ENCODE peak calls at places on chromosomes 12 and 14, in six cellular contexts. One of them, this sample, is unnamed.

GRCh38 chr12:80937391-80938238 is at the start of gene LIN7A:
- DNase-seq in heart right ventricle: peak; percentile 48
- DNase-seq in mammary epithelial cell: peak; percentile 7
- DNase-seq in thyroid gland: peak; percentile 73
- DNase-seq in aorta: peak; percentile 51
- DNase-seq in mesendoderm: peak; percentile 87
- DNase-seq in this sample: peak; percentile 76

GRCh38 chr12:113862570-113863454 is 103.3 kb downstream of the RBM19 start:
- DNase-seq in heart right ventricle: no peak
- DNase-seq in mammary epithelial cell: peak; percentile 2
- DNase-seq in thyroid gland: no peak
- DNase-seq in aorta: no peak
- DNase-seq in mesendoderm: peak; percentile 88
- DNase-seq in this sample: peak; percentile 88

GRCh38 chr14:53814371-53814770 is 142.3 kb downstream of the BMP4 start:
- DNase-seq in heart right ventricle: no peak
- DNase-seq in mammary epithelial cell: no peak
- DNase-seq in thyroid gland: no peak
- DNase-seq in aorta: no peak
- DNase-seq in mesendoderm: no peak
- DNase-seq in this sample: no peak

GRCh38 chr14:69880051-69880487 is 853 bp downstream of the SMOC1 start:
- DNase-seq in heart right ventricle: no peak
- DNase-seq in mammary epithelial cell: peak; percentile 27
- DNase-seq in thyroid gland: peak; percentile 31
- DNase-seq in aorta: no peak
- DNase-seq in mesendoderm: peak; percentile 19
- DNase-seq in this sample: no peak

GRCh38 chr12:92899388-92900001 is 29.6 kb downstream of the EEA1 start:
- DNase-seq in heart right ventricle: peak; percentile 79
- DNase-seq in mammary epithelial cell: peak; percentile 95
- DNase-seq in thyroid gland: peak; percentile 66
- DNase-seq in aorta: peak; percentile 87
- DNase-seq in mesendoderm: peak; percentile 94
- DNase-seq in this sample: no peak

GRCh38 chr14:100587763-100588411 is 670 bp upstream of the BEGAIN start:
- DNase-seq in heart right ventricle: no peak
- DNase-seq in mammary epithelial cell: no peak
- DNase-seq in thyroid gland: no peak
- DNase-seq in aorta: peak; percentile 43
- DNase-seq in mesendoderm: no peak
- DNase-seq in this sample: peak; percentile 45

GRCh38 chr12:44875954-44876553 is at the start of gene NELL2:
- DNase-seq in heart right ventricle: no peak
- DNase-seq in mammary epithelial cell: peak; percentile 35
- DNase-seq in thyroid gland: peak; percentile 62
- DNase-seq in aorta: peak; percentile 41
- DNase-seq in mesendoderm: peak; percentile 84
- DNase-seq in this sample: peak; percentile 56

GRCh38 chr14:51828017-51828797 is 32.2 kb upstream of the GNG2 start:
- DNase-seq in heart right ventricle: no peak
- DNase-seq in mammary epithelial cell: peak; percentile 91
- DNase-seq in thyroid gland: no peak
- DNase-seq in aorta: peak; percentile 72
- DNase-seq in mesendoderm: peak; percentile 74
- DNase-seq in this sample: no peak

GRCh38 chr14:56949828-56950227 is 139.5 kb upstream of the OTX2 start:
- DNase-seq in heart right ventricle: no peak
- DNase-seq in mammary epithelial cell: no peak
- DNase-seq in thyroid gland: peak; percentile 81
- DNase-seq in aorta: no peak
- DNase-seq in mesendoderm: no peak
- DNase-seq in this sample: no peak

GRCh38 chr12:48818831-48819590 is 715 bp downstream of the CACNB3 start:
- DNase-seq in heart right ventricle: no peak
- DNase-seq in mammary epithelial cell: no peak
- DNase-seq in thyroid gland: no peak
- DNase-seq in aorta: no peak
- DNase-seq in mesendoderm: peak; percentile 44
- DNase-seq in this sample: peak; percentile 33

GRCh38 chr14:23149745-23150144 is 30.7 kb upstream of the CEBPE start:
- DNase-seq in heart right ventricle: no peak
- DNase-seq in mammary epithelial cell: no peak
- DNase-seq in thyroid gland: no peak
- DNase-seq in aorta: no peak
- DNase-seq in mesendoderm: no peak
- DNase-seq in this sample: no peak

GRCh38 chr12:62720661-62721330 is 214.2 kb downstream of the PPM1H start:
- DNase-seq in heart right ventricle: peak; percentile 63
- DNase-seq in mammary epithelial cell: no peak
- DNase-seq in thyroid gland: peak; percentile 90
- DNase-seq in aorta: no peak
- DNase-seq in mesendoderm: no peak
- DNase-seq in this sample: no peak

GRCh38 chr14:89401783-89402182 is 15.2 kb downstream of the FOXN3 start:
- DNase-seq in heart right ventricle: no peak
- DNase-seq in mammary epithelial cell: no peak
- DNase-seq in thyroid gland: no peak
- DNase-seq in aorta: no peak
- DNase-seq in mesendoderm: no peak
- DNase-seq in this sample: no peak

GRCh38 chr14:23008836-23009235 is 1.1 kb downstream of the C14orf93 start:
- DNase-seq in heart right ventricle: no peak
- DNase-seq in mammary epithelial cell: no peak
- DNase-seq in thyroid gland: no peak
- DNase-seq in aorta: no peak
- DNase-seq in mesendoderm: no peak
- DNase-seq in this sample: no peak

GRCh38 chr12:60100150-60100549 is 504.3 kb downstream of the SLC16A7 start:
- DNase-seq in heart right ventricle: no peak
- DNase-seq in mammary epithelial cell: no peak
- DNase-seq in thyroid gland: no peak
- DNase-seq in aorta: no peak
- DNase-seq in mesendoderm: no peak
- DNase-seq in this sample: no peak

GRCh38 chr12:112130461-112130998 is 5.2 kb downstream of the TRAFD1 start:
- DNase-seq in heart right ventricle: no peak
- DNase-seq in mammary epithelial cell: no peak
- DNase-seq in thyroid gland: no peak
- DNase-seq in aorta: no peak
- DNase-seq in mesendoderm: no peak
- DNase-seq in this sample: peak; percentile 29

GRCh38 chr14:94795372-94795771 is 25.5 kb upstream of the GSC start:
- DNase-seq in heart right ventricle: no peak
- DNase-seq in mammary epithelial cell: no peak
- DNase-seq in thyroid gland: no peak
- DNase-seq in aorta: no peak
- DNase-seq in mesendoderm: no peak
- DNase-seq in this sample: no peak

GRCh38 chr14:92885279-92886061 is 37.5 kb upstream of the CHGA start:
- DNase-seq in heart right ventricle: no peak
- DNase-seq in mammary epithelial cell: no peak
- DNase-seq in thyroid gland: no peak
- DNase-seq in aorta: no peak
- DNase-seq in mesendoderm: no peak
- DNase-seq in this sample: no peak
- H3K27ac ChIP-seq in heart right ventricle: no peak overlapping the region
- H3K27ac ChIP-seq in mammary epithelial cell: no peak overlapping the region
- H3K27ac ChIP-seq in thyroid gland: no peak overlapping the region
- H3K27ac ChIP-seq in aorta: no peak overlapping the region
- H3K27ac ChIP-seq in mesendoderm: no peak overlapping the region
- H3K27ac ChIP-seq in this sample: no peak overlapping the region

GRCh38 chr14:99426265-99426664 is 54.4 kb downstream of the SETD3 start:
- DNase-seq in heart right ventricle: no peak
- DNase-seq in mammary epithelial cell: no peak
- DNase-seq in thyroid gland: no peak
- DNase-seq in aorta: no peak
- DNase-seq in mesendoderm: no peak
- DNase-seq in this sample: no peak

GRCh38 chr14:99426796-99427346 is 53.8 kb downstream of the SETD3 start:
- DNase-seq in heart right ventricle: no peak
- DNase-seq in mammary epithelial cell: no peak
- DNase-seq in thyroid gland: no peak
- DNase-seq in aorta: no peak
- DNase-seq in mesendoderm: no peak
- DNase-seq in this sample: no peak

GRCh38 chr14:99424306-99424877 is 56.3 kb downstream of the SETD3 start:
- DNase-seq in heart right ventricle: no peak
- DNase-seq in mammary epithelial cell: no peak
- DNase-seq in thyroid gland: no peak
- DNase-seq in aorta: no peak
- DNase-seq in mesendoderm: peak; percentile 92
- DNase-seq in this sample: no peak

GRCh38 chr14:99423434-99423833 is 57.2 kb downstream of the SETD3 start:
- DNase-seq in heart right ventricle: no peak
- DNase-seq in mammary epithelial cell: no peak
- DNase-seq in thyroid gland: no peak
- DNase-seq in aorta: no peak
- DNase-seq in mesendoderm: no peak
- DNase-seq in this sample: no peak

GRCh38 chr14:99425272-99425681 is 55.4 kb downstream of the SETD3 start:
- DNase-seq in heart right ventricle: no peak
- DNase-seq in mammary epithelial cell: peak; percentile 20
- DNase-seq in thyroid gland: peak; percentile 90
- DNase-seq in aorta: no peak
- DNase-seq in mesendoderm: no peak
- DNase-seq in this sample: no peak
- H3K4me1 ChIP-seq in heart right ventricle: peaks cover 5% of the 10 kb centered on the region
- H3K4me1 ChIP-seq in mammary epithelial cell: no peaks in the 10 kb centered on the region
- H3K4me1 ChIP-seq in thyroid gland: peaks cover 21% of the 10 kb centered on the region
- H3K4me1 ChIP-seq in aorta: no peaks in the 10 kb centered on the region
- H3K4me1 ChIP-seq in mesendoderm: peaks cover 17% of the 10 kb centered on the region
- H3K4me1 ChIP-seq in this sample: peaks cover 15% of the 10 kb centered on the region

GRCh38 chr12:75135021-75135420 is 74.6 kb downstream of the KCNC2 start:
- DNase-seq in heart right ventricle: no peak
- DNase-seq in mammary epithelial cell: no peak
- DNase-seq in thyroid gland: no peak
- DNase-seq in aorta: no peak
- DNase-seq in mesendoderm: no peak
- DNase-seq in this sample: no peak

GRCh38 chr12:75130811-75131210 is 78.8 kb downstream of the KCNC2 start:
- DNase-seq in heart right ventricle: no peak
- DNase-seq in mammary epithelial cell: peak; percentile 83
- DNase-seq in thyroid gland: no peak
- DNase-seq in aorta: no peak
- DNase-seq in mesendoderm: no peak
- DNase-seq in this sample: no peak

GRCh38 chr12:75129275-75129674 is 80.4 kb downstream of the KCNC2 start:
- DNase-seq in heart right ventricle: no peak
- DNase-seq in mammary epithelial cell: no peak
- DNase-seq in thyroid gland: no peak
- DNase-seq in aorta: no peak
- DNase-seq in mesendoderm: no peak
- DNase-seq in this sample: no peak
- H3K27ac ChIP-seq in heart right ventricle: no peak overlapping the region
- H3K27ac ChIP-seq in mammary epithelial cell: no peak overlapping the region
- H3K27ac ChIP-seq in thyroid gland: no peak overlapping the region
- H3K27ac ChIP-seq in aorta: no peak overlapping the region
- H3K27ac ChIP-seq in mesendoderm: no peak overlapping the region
- H3K27ac ChIP-seq in this sample: no peak overlapping the region

GRCh38 chr12:65949986-65950385 is 125.7 kb downstream of the HMGA2 start:
- DNase-seq in heart right ventricle: no peak
- DNase-seq in mammary epithelial cell: peak; percentile 73
- DNase-seq in thyroid gland: no peak
- DNase-seq in aorta: no peak
- DNase-seq in mesendoderm: no peak
- DNase-seq in this sample: no peak
- H3K4me1 ChIP-seq in heart right ventricle: peaks cover 14% of the 10 kb centered on the region
- H3K4me1 ChIP-seq in mammary epithelial cell: peaks cover 82% of the 10 kb centered on the region
- H3K4me1 ChIP-seq in thyroid gland: peaks cover 19% of the 10 kb centered on the region
- H3K4me1 ChIP-seq in aorta: no peaks in the 10 kb centered on the region
- H3K4me1 ChIP-seq in mesendoderm: no peaks in the 10 kb centered on the region
- H3K4me1 ChIP-seq in this sample: peaks cover 11% of the 10 kb centered on the region

DNA sequence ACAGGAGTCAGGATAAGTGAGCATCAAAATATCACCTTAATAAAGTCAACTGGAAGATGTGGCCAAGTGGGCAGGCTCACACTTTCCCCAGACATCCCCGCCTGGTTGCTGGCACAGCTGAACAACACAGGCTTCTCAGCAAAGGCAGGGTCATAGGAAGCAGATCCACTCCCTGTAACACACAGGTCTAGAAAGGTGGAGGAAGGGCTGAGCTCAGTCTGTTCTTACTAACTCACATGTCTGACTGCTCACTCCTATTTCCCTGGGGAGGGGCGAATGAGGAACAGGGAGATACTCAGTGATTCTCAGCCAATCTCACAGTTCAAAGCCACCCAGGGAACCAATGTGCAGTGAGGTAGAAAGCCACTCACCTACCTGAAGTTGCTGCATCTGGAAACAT is 45.0 kb upstream of the AMN1 start:
- DNase-seq in heart right ventricle: no peak
- DNase-seq in mammary epithelial cell: no peak
- DNase-seq in thyroid gland: no peak
- DNase-seq in aorta: no peak
- DNase-seq in mesendoderm: no peak
- DNase-seq in this sample: peak; percentile 44
- H3K27ac ChIP-seq in heart right ventricle: no peak overlapping the region
- H3K27ac ChIP-seq in mammary epithelial cell: no peak overlapping the region
- H3K27ac ChIP-seq in thyroid gland: no peak overlapping the region
- H3K27ac ChIP-seq in aorta: no peak overlapping the region
- H3K27ac ChIP-seq in mesendoderm: no peak overlapping the region
- H3K27ac ChIP-seq in this sample: peak overlapping the region; percentile 96

DNA sequence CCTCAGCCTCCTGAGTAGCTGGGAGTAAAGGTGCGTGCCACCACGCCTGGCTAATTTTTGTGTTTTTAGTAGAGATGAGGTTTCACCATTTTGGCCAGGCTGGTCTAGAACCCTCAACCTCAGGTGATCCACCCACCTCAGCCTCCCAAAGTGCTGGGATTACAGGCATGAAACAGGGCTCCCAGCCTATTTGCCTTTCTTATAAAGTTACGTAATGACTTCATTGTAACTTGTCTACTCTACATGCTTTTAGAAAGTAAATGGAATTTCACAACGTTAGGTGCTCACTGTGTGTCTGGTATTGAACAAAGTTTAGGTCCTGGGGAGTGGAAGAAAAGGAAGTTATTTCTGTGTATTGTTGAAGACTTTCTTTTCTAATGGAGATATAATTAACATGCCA is 12.5 kb downstream of the CFAP251 start:
- DNase-seq in heart right ventricle: no peak
- DNase-seq in mammary epithelial cell: no peak
- DNase-seq in thyroid gland: no peak
- DNase-seq in aorta: no peak
- DNase-seq in mesendoderm: no peak
- DNase-seq in this sample: no peak
- H3K4me1 ChIP-seq in heart right ventricle: peaks cover 10% of the 10 kb centered on the region
- H3K4me1 ChIP-seq in mammary epithelial cell: peaks cover 14% of the 10 kb centered on the region
- H3K4me1 ChIP-seq in thyroid gland: peaks cover 4% of the 10 kb centered on the region
- H3K4me1 ChIP-seq in aorta: no peaks in the 10 kb centered on the region
- H3K4me1 ChIP-seq in mesendoderm: peaks cover 10% of the 10 kb centered on the region
- H3K4me1 ChIP-seq in this sample: no peaks in the 10 kb centered on the region